ENCODE peak calls at places on chromosomes 2 and 18, in ten cellular contexts. G is GM12865, D is SK-N-SH, I is endothelial cell, A is psoas muscle, W is H9, C is mucosa of descending colon, L is GM06990, O is AG09319, Z is mesothelial cell of epicardium. P is an unnamed sample.

GRCh38 chr18:63178526-63178880 is 141.1 kb downstream of the BCL2 start:
- DNase-seq in G (peak), D (no peak), I (no peak), A (peak), W (no peak), C (peak), L (no peak), O (no peak), Z (no peak), P (no peak)

GRCh38 chr2:121355488-121355887 is 70.5 kb upstream of the TFCP2L1 start:
- DNase-seq in G (no peak), D (no peak), I (no peak), A (no peak), W (no peak), C (peak), L (no peak), O (no peak), Z (no peak), P (no peak)

GRCh38 chr18:75204978-75205759 is 3.8 kb downstream of the PTGR3 start:
- DNase-seq in G (no peak), D (no peak), I (peak), A (peak), W (no peak), C (no peak), L (no peak), O (no peak), Z (no peak), P (no peak)

GRCh38 chr2:108594132-108594981 is 60.1 kb downstream of the LIMS1 start:
- DNase-seq in G (peak), D (no peak), I (no peak), A (no peak), W (no peak), C (no peak), L (peak), O (no peak), Z (no peak), P (peak)

GRCh38 chr2:76307495-76307894 is 596.8 kb upstream of the GCFC2 start:
- DNase-seq in G (no peak), D (peak), I (no peak), A (no peak), W (no peak), C (no peak), L (no peak), O (no peak), Z (no peak), P (no peak)

GRCh38 chr2:146214394-146214929 is 1630.4 kb upstream of the ACVR2A start:
- DNase-seq in G (no peak), D (no peak), I (no peak), A (no peak), W (no peak), C (peak), L (no peak), O (no peak), Z (no peak), P (no peak)

GRCh38 chr2:218985021-218985324 is at the start of gene FEV:
- DNase-seq in G (no peak), D (peak), I (no peak), A (no peak), W (no peak), C (no peak), L (no peak), O (no peak), Z (no peak), P (no peak)

GRCh38 chr2:28691774-28692281 is 59.8 kb upstream of the PPP1CB start:
- DNase-seq in G (no peak), D (peak), I (peak), A (peak), W (peak), C (no peak), L (no peak), O (no peak), Z (peak), P (peak)

GRCh38 chr2:7736646-7737305 is 819.6 kb downstream of the RNF144A start:
- DNase-seq in G (no peak), D (no peak), I (no peak), A (no peak), W (no peak), C (no peak), L (no peak), O (peak), Z (no peak), P (peak)

GRCh38 chr2:215028231-215028630 is 110.2 kb downstream of the ABCA12 start:
- DNase-seq in G (no peak), D (no peak), I (no peak), A (no peak), W (no peak), C (no peak), L (no peak), O (peak), Z (no peak), P (peak)

GRCh38 chr2:8327371-8328100 is 354.3 kb upstream of the ID2 start:
- DNase-seq in G (no peak), D (no peak), I (no peak), A (no peak), W (no peak), C (no peak), L (no peak), O (no peak), Z (no peak), P (no peak)

GRCh38 chr2:165697727-165698620 is 96.1 kb downstream of the GALNT3 start:
- DNase-seq in G (no peak), D (no peak), I (no peak), A (no peak), W (peak), C (no peak), L (no peak), O (no peak), Z (no peak), P (no peak)

GRCh38 chr2:68771211-68771721 is 36.7 kb downstream of the ARHGAP25 start:
- DNase-seq in G (peak), D (no peak), I (no peak), A (no peak), W (no peak), C (no peak), L (peak), O (no peak), Z (no peak), P (no peak)

GRCh38 chr18:50053142-50053541 is 141.8 kb downstream of the MYO5B start:
- DNase-seq in G (no peak), D (no peak), I (no peak), A (no peak), W (no peak), C (no peak), L (no peak), O (no peak), Z (no peak), P (no peak)

GRCh38 chr2:151315381-151315903 is 26.0 kb upstream of the NMI start:
- DNase-seq in G (no peak), D (no peak), I (no peak), A (peak), W (peak), C (peak), L (no peak), O (no peak), Z (no peak), P (peak)

GRCh38 chr2:234003972-234004617 is 46.4 kb upstream of the SPP2 start:
- DNase-seq in G (no peak), D (no peak), I (no peak), A (peak), W (peak), C (no peak), L (no peak), O (peak), Z (no peak), P (peak)
- TF ChIP-seq CTCF in G (no peak), D (no peak), I (no peak), A (no peak), W (no peak), C (no peak), L (no peak), O (no peak), Z (no peak), P (no peak)

DNA sequence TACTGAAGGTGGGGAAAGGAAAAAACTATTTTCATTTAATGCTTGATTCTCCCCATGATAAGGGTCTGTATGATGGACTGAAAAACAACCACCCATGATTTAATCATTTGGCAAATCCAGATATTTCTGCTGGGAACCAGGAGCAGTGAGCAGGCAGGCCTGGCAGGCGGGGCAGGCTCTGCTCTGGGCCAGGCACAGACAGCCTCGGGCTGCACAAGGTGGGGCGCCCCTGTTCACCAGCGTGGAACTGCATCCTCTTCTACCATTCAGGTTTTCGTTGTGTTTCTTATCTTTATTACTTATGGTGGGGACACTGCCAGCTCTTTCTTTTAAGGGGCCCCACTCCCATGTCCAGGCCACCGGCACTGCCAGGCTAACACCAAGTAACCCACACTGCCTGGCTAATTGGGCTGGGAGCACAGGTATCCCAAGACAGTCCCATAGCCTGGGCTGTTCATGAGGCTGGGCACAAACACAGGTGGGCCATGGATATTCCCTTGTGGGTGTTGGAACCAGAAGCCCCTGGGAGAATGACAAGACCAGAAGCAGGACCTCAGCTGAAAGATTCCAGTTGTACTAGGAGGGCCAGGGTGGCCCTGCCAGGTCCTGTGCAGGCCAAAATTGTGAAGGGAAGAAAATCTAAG is 57.1 kb upstream of the RALBP1 start:
- DNase-seq in G (no peak), D (peak), I (no peak), A (no peak), W (peak), C (no peak), L (no peak), O (no peak), Z (no peak), P (no peak)
- TF ChIP-seq CTCF in G (no peak), D (no peak), I (no peak), A (no peak), W (peak), C (no peak), L (no peak), O (no peak), Z (no peak), P (no peak)

DNA sequence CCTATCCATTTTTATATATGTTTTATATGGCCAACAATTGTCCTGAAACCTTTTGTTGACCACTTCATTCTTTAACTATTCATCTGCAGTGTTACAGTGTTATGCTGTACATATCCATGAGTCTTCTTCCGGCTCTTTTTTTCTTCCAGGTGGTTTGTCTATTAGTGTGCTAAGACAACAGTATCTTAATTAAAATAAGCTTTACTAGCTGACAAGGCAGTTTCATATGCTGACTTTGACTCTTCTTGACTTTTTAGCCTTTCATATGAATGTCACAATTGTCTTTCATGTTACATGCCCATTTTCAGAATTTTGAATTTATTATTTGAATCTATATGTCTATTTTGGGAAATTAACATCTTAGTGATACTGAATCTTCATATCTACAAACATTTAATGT is 1249.0 kb downstream of the DPP10 start:
- DNase-seq in G (no peak), D (no peak), I (no peak), A (no peak), W (no peak), C (no peak), L (no peak), O (no peak), Z (no peak), P (no peak)
- TF ChIP-seq CTCF in G (no peak), D (no peak), I (no peak), A (no peak), W (no peak), C (no peak), L (no peak), O (no peak), Z (no peak), P (no peak)

DNA sequence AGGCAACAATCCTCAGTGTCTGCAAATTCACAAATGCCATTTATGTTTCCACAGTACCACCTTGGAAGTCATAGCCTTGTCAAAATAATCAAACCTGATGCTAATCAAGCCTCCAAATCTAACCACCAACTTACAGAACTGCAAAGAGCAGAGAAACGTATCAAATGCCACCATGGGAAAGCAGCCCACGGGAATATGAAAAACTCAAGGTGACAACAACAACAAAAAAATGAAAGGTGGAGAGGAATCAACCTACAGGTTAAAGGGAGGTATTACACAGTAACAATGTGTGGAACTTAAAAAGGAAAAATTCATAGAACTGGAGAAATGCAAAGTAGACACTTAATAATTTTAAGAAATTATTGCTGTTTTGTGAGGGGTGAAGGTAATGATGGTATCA is 46.7 kb downstream of the CD226 start:
- DNase-seq in G (no peak), D (no peak), I (no peak), A (no peak), W (no peak), C (no peak), L (no peak), O (no peak), Z (no peak), P (no peak)
- TF ChIP-seq CTCF in G (no peak), D (no peak), I (peak), A (no peak), W (peak), C (no peak), L (no peak), O (no peak), Z (peak), P (no peak)

DNA sequence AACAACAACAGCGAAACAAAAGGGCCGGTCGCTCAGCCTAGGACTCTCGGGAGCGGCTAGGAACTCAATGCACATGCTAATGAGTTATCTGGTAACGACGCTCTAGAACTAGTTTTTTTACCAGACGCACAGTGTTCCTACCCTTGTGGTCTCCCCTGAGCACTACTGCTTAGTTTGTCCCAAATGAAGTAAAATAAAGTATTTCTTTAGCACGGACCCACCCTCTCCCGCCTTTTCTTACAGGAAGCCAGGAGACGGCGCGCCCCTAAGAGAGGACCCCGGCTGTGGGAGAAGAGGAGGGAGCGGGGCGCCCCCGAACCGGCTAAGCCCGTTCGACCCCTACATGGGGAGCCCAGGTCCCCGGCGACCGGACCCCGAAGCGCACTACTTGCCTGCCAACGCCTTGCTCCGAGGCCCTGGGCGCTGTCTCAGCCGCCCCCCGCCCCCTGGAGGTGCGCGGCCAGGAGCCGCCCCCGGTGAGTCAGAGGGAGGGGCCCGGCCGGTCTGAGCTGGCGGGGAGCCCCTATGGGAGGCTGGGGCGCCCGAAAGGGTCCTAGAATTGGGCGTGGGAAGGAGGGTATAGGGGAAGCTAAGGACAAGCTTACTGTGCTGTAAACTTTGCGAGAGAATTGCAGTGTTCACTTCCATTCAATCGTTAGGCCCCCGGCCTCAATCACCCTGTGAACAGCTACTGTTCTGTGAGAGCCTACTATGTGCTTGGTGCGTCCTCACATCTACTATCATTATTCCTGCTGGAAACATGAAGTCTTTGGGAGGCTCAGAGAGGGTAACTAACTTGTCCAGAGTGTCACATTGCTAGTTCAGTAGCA is 3.6 kb upstream of the CAPG start:
- DNase-seq in G (no peak), D (no peak), I (peak), A (no peak), W (no peak), C (peak), L (no peak), O (no peak), Z (peak), P (peak)
- TF ChIP-seq CTCF in G (no peak), D (no peak), I (peak), A (no peak), W (peak), C (no peak), L (no peak), O (no peak), Z (no peak), P (peak)

DNA sequence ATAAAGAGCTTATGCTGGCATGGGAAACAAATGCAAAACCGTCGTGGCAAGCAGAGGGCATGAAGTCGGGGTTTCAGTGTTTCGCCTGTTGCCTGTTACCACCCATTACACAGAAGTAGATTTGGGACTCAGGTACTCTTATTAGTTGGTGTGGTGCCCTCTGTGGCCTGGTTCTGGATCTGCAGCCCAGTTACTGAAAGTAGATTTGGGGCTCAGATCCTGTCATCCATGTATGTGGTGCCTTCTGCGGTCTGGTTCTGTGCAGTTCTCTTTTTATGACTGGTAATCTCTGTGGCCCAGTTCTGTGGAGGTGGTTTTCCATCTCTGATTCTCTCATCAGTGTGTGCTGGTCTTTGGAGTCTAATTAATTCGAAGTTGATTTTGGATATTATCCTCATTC is 45.2 kb downstream of the ADNP2 start:
- DNase-seq in G (peak), D (no peak), I (peak), A (no peak), W (peak), C (peak), L (no peak), O (no peak), Z (no peak), P (no peak)
- TF ChIP-seq CTCF in G (peak), D (peak), I (peak), A (peak), W (peak), C (no peak), L (peak), O (peak), Z (no peak), P (peak)

GRCh38 chr2:64942693-64943092 is 46.5 kb upstream of the SLC1A4 start:
- DNase-seq in G (no peak), D (no peak), I (no peak), A (peak), W (no peak), C (no peak), L (no peak), O (no peak), Z (no peak), P (no peak)
- TF ChIP-seq CTCF in G (no peak), D (no peak), I (no peak), A (peak), W (no peak), C (no peak), L (no peak), O (no peak), Z (no peak), P (no peak)